ENCODE peak calls at places on chromosomes 5 and 9, in eight cellular contexts. D, Z, V, X, Q, S, N and T are unnamed samples.

GRCh38 chr5:138969323-138970013 is 94.3 kb upstream of the LRRTM2 start:
- DNase-seq in Q (no peak), X (no peak), N (no peak), Z (no peak), D (no peak), S (no peak), V (no peak), T (no peak)

GRCh38 chr5:85049020-85049419 is 664.3 kb upstream of the EDIL3 start:
- DNase-seq in X (peak), D (peak), V (no peak), Q (peak), Z (peak), S (peak), N (peak), T (peak)

GRCh38 chr5:139854953-139855352 is 59.3 kb downstream of the PSD2 start:
- DNase-seq in Z (no peak), V (no peak), D (no peak), X (no peak), N (no peak), S (no peak), Q (no peak), T (no peak)

GRCh38 chr5:22708770-22709328 is 144.3 kb downstream of the CDH12 start:
- DNase-seq in V (no peak), D (no peak), N (no peak), X (no peak), Q (no peak), S (no peak), Z (no peak), T (no peak)

GRCh38 chr9:25716220-25716872 is 38.1 kb upstream of the TUSC1 start:
- DNase-seq in S (peak), Q (peak), Z (peak), V (peak), D (peak), X (peak), N (peak), T (peak)

GRCh38 chr5:173291722-173292658 is 36.2 kb downstream of the STC2 start:
- DNase-seq in S (no peak), X (no peak), Q (peak), V (no peak), Z (peak), D (peak), N (no peak), T (peak)

GRCh38 chr5:4857761-4858160 is 282.4 kb upstream of the ADAMTS16 start:
- DNase-seq in X (peak), V (no peak), S (no peak), N (no peak), Z (no peak), Q (no peak), D (no peak), T (peak)

GRCh38 chr9:27078685-27079084 is 30.3 kb upstream of the TEK start:
- DNase-seq in V (no peak), N (no peak), X (no peak), S (no peak), Q (no peak), Z (no peak), D (no peak), T (no peak)

GRCh38 chr5:35852084-35852734 is 4.5 kb upstream of the IL7R start:
- DNase-seq in V (no peak), Q (no peak), S (peak), N (peak), X (peak), Z (no peak), D (peak), T (peak)

GRCh38 chr5:91018185-91018584 is 364.9 kb downstream of the ARRDC3 start:
- DNase-seq in N (no peak), X (no peak), V (no peak), Q (no peak), S (no peak), D (no peak), Z (no peak), T (peak)

GRCh38 chr5:151751091-151751490 is 7.3 kb downstream of the ATOX1 start:
- DNase-seq in Q (peak), N (no peak), V (no peak), S (peak), D (no peak), X (no peak), Z (no peak), T (peak)

GRCh38 chr5:37015795-37016666 is 139.5 kb downstream of the NIPBL start:
- DNase-seq in Z (no peak), V (no peak), Q (peak), N (peak), D (no peak), X (no peak), S (peak), T (no peak)

GRCh38 chr9:5440426-5440825 is 2.7 kb upstream of the PLGRKT start:
- DNase-seq in Z (no peak), Q (no peak), V (no peak), D (no peak), X (no peak), S (no peak), N (no peak), T (no peak)

GRCh38 chr9:37549527-37549926 is 26.7 kb downstream of the FBXO10 start:
- DNase-seq in D (no peak), X (peak), V (no peak), Q (peak), Z (no peak), N (no peak), S (peak), T (no peak)

GRCh38 chr9:84478996-84479395 is 138.4 kb upstream of the SLC28A3 start:
- DNase-seq in X (no peak), V (no peak), N (no peak), Z (no peak), D (no peak), Q (peak), S (no peak), T (peak)

GRCh38 chr5:68285075-68285827 is 69.7 kb downstream of the PIK3R1 start:
- DNase-seq in N (peak), Q (no peak), Z (no peak), D (no peak), V (no peak), S (no peak), X (no peak), T (no peak)

GRCh38 chr5:81851481-81852178 is 100.7 kb upstream of the SSBP2 start:
- DNase-seq in V (peak), X (peak), Q (peak), S (peak), D (peak), N (peak), Z (peak), T (peak)

GRCh38 chr9:130508218-130508617 is 63.5 kb downstream of the ASS1 start:
- DNase-seq in D (no peak), S (no peak), N (no peak), X (no peak), Z (no peak), Q (no peak), V (no peak), T (no peak)

GRCh38 chr5:173454381-173454763 is 126.2 kb upstream of the STC2 start:
- DNase-seq in Q (peak), Z (no peak), D (no peak), V (no peak), S (peak), N (peak), X (peak), T (peak)

GRCh38 chr5:2357309-2357708 is 394.2 kb downstream of the IRX2 start:
- DNase-seq in D (no peak), Z (no peak), X (no peak), N (no peak), S (no peak), Q (no peak), V (no peak), T (no peak)

GRCh38 chr9:94681508-94681907 is 42.2 kb upstream of the FBP1 start:
- DNase-seq in Q (peak), Z (peak), S (peak), X (peak), D (peak), V (peak), N (peak), T (peak)

GRCh38 chr5:109945723-109946480 is 256.2 kb downstream of the MAN2A1 start:
- DNase-seq in D (no peak), S (no peak), Q (no peak), Z (no peak), V (no peak), N (no peak), X (no peak), T (no peak)

GRCh38 chr5:145495171-145495570 is 340.0 kb downstream of the PRELID2 start:
- DNase-seq in Z (no peak), D (no peak), Q (no peak), S (no peak), X (no peak), V (no peak), N (no peak), T (no peak)

GRCh38 chr9:104879555-104880318 is 48.2 kb downstream of the ABCA1 start:
- DNase-seq in Z (no peak), X (no peak), D (no peak), V (no peak), Q (peak), N (no peak), S (no peak), T (peak)

GRCh38 chr5:93964421-93964820 is 223.0 kb upstream of the POU5F2 start:
- DNase-seq in Q (no peak), D (no peak), S (no peak), Z (peak), X (no peak), V (no peak), N (no peak), T (no peak)

GRCh38 chr5:31987985-31988710 is 186.0 kb downstream of the GOLPH3 start:
- DNase-seq in X (peak), N (peak), D (no peak), V (no peak), Q (peak), Z (no peak), S (peak), T (peak)

GRCh38 chr9:89467278-89467625 is 30.7 kb downstream of the SEMA4D start:
- DNase-seq in Z (no peak), X (no peak), S (no peak), V (no peak), Q (no peak), N (no peak), D (no peak), T (no peak)

GRCh38 chr5:137442660-137443059 is 56.5 kb downstream of the SPOCK1 start:
- DNase-seq in D (no peak), Q (no peak), X (no peak), Z (peak), S (no peak), N (no peak), V (no peak), T (no peak)

GRCh38 chr5:170818222-170818621 is 34.7 kb downstream of the GABRP start:
- DNase-seq in V (no peak), N (no peak), S (peak), D (no peak), Z (no peak), X (no peak), Q (no peak), T (no peak)

GRCh38 chr9:70421272-70422180 is 7.1 kb upstream of the KLF9 start:
- DNase-seq in D (peak), Q (no peak), V (no peak), Z (peak), N (no peak), X (peak), S (peak), T (no peak)

GRCh38 chr5:126972062-126972895 is 58.1 kb downstream of the MARCHF3 start:
- DNase-seq in S (no peak), V (no peak), Z (peak), D (peak), N (no peak), Q (no peak), X (no peak), T (no peak)

GRCh38 chr9:72509053-72509452 is 12.4 kb upstream of the TMC1 start:
- DNase-seq in Q (peak), D (no peak), X (peak), V (no peak), Z (no peak), N (no peak), S (peak), T (peak)

GRCh38 chr9:135674977-135675376 is 11.9 kb downstream of the LCN9 start:
- DNase-seq in Q (no peak), V (no peak), D (no peak), S (no peak), X (no peak), N (no peak), Z (no peak), T (no peak)